ENCODE peak calls at places on chromosome 6, in five cellular contexts. One of them, this sample, is unnamed.

GRCh38 chr6:106159531-106159940 is 73.4 kb downstream of the PRDM1 start:
- DNase-seq in EH: peak
- DNase-seq in PC-9: peak
- DNase-seq in stimulated activated CD4-positive, alpha-beta T cell treated with anti-CD3 and anti-CD28 coated beads, Interleukin-12 subunit alpha, Interleukin-12 subunit beta, amount 100 ng/mL, for 4 hours: no peak
- DNase-seq in activated B cell treated with CpG ODN at 0.5 μM for 24 hours: no peak
- DNase-seq in this sample: no peak

GRCh38 chr6:29537714-29538403 is 21.7 kb downstream of the UBD start:
- DNase-seq in EH: no peak
- DNase-seq in PC-9: no peak
- DNase-seq in stimulated activated CD4-positive, alpha-beta T cell treated with anti-CD3 and anti-CD28 coated beads, Interleukin-12 subunit alpha, Interleukin-12 subunit beta, amount 100 ng/mL, for 4 hours: no peak
- DNase-seq in activated B cell treated with CpG ODN at 0.5 μM for 24 hours: no peak
- DNase-seq in this sample: no peak

GRCh38 chr6:89954721-89955148 is 60.5 kb downstream of the GJA10 start:
- DNase-seq in EH: peak
- DNase-seq in PC-9: no peak
- DNase-seq in stimulated activated CD4-positive, alpha-beta T cell treated with anti-CD3 and anti-CD28 coated beads, Interleukin-12 subunit alpha, Interleukin-12 subunit beta, amount 100 ng/mL, for 4 hours: no peak
- DNase-seq in activated B cell treated with CpG ODN at 0.5 μM for 24 hours: no peak
- DNase-seq in this sample: no peak

GRCh38 chr6:90021701-90022100 is 127.4 kb downstream of the GJA10 start:
- DNase-seq in EH: no peak
- DNase-seq in PC-9: no peak
- DNase-seq in stimulated activated CD4-positive, alpha-beta T cell treated with anti-CD3 and anti-CD28 coated beads, Interleukin-12 subunit alpha, Interleukin-12 subunit beta, amount 100 ng/mL, for 4 hours: no peak
- DNase-seq in activated B cell treated with CpG ODN at 0.5 μM for 24 hours: no peak
- DNase-seq in this sample: no peak

GRCh38 chr6:139194740-139195139 is 59.9 kb downstream of the HECA start:
- DNase-seq in EH: peak
- DNase-seq in PC-9: no peak
- DNase-seq in stimulated activated CD4-positive, alpha-beta T cell treated with anti-CD3 and anti-CD28 coated beads, Interleukin-12 subunit alpha, Interleukin-12 subunit beta, amount 100 ng/mL, for 4 hours: no peak
- DNase-seq in activated B cell treated with CpG ODN at 0.5 μM for 24 hours: no peak
- DNase-seq in this sample: no peak

GRCh38 chr6:53227847-53228246 is 79.2 kb upstream of the GCM1 start:
- DNase-seq in EH: no peak
- DNase-seq in PC-9: no peak
- DNase-seq in stimulated activated CD4-positive, alpha-beta T cell treated with anti-CD3 and anti-CD28 coated beads, Interleukin-12 subunit alpha, Interleukin-12 subunit beta, amount 100 ng/mL, for 4 hours: no peak
- DNase-seq in activated B cell treated with CpG ODN at 0.5 μM for 24 hours: no peak
- DNase-seq in this sample: no peak

GRCh38 chr6:151240861-151241642 is 1.3 kb downstream of the AKAP12 start:
- DNase-seq in EH: peak
- DNase-seq in PC-9: peak
- DNase-seq in stimulated activated CD4-positive, alpha-beta T cell treated with anti-CD3 and anti-CD28 coated beads, Interleukin-12 subunit alpha, Interleukin-12 subunit beta, amount 100 ng/mL, for 4 hours: no peak
- DNase-seq in activated B cell treated with CpG ODN at 0.5 μM for 24 hours: no peak
- DNase-seq in this sample: peak

GRCh38 chr6:70108230-70108629 is 194.7 kb downstream of the COL9A1 start:
- DNase-seq in EH: peak
- DNase-seq in PC-9: no peak
- DNase-seq in stimulated activated CD4-positive, alpha-beta T cell treated with anti-CD3 and anti-CD28 coated beads, Interleukin-12 subunit alpha, Interleukin-12 subunit beta, amount 100 ng/mL, for 4 hours: no peak
- DNase-seq in activated B cell treated with CpG ODN at 0.5 μM for 24 hours: no peak
- DNase-seq in this sample: no peak